ENCODE peak calls at places on chromosome 5, in ten cellular contexts. K, B, X, P, L, C, A, I, J and S are unnamed samples.

GRCh38 chr5:60779431-60779830 is 64.6 kb downstream of the ELOVL7 start:
- DNase-seq in P (no peak), C (no peak), L (no peak), K (no peak), J (no peak), I (no peak), B (no peak), X (no peak), A (no peak), S (no peak)

GRCh38 chr5:1020461-1020961 is 11.9 kb downstream of the NKD2 start:
- DNase-seq in A (no peak), J (no peak), K (no peak), B (no peak), I (no peak), P (no peak), C (no peak), X (no peak), L (no peak), S (no peak)

GRCh38 chr5:149452665-149453617 is 73.8 kb upstream of the IL17B start:
- DNase-seq in A (no peak), C (peak; percentile 85), I (no peak), X (no peak), B (peak; percentile 80), P (no peak), J (no peak), L (peak; percentile 77), K (no peak), S (no peak)

GRCh38 chr5:148730272-148730954 is 76.1 kb upstream of the HTR4 start:
- DNase-seq in C (no peak), A (no peak), P (no peak), B (no peak), I (no peak), K (no peak), L (peak; percentile 68), J (no peak), X (no peak), S (no peak)

GRCh38 chr5:79727722-79728355 is 38.2 kb downstream of the CMYA5 start:
- DNase-seq in C (no peak), X (no peak), B (no peak), P (no peak), A (no peak), I (no peak), K (no peak), L (no peak), J (no peak), S (no peak)

GRCh38 chr5:133368009-133368408 is 244.3 kb downstream of the FSTL4 start:
- DNase-seq in C (no peak), B (no peak), J (no peak), K (no peak), L (peak; percentile 6), X (no peak), I (no peak), A (no peak), P (no peak), S (no peak)

GRCh38 chr5:87954121-87954520 is 314.5 kb downstream of the TMEM161B start:
- DNase-seq in P (no peak), A (no peak), K (no peak), C (no peak), B (no peak), X (no peak), I (no peak), L (no peak), J (no peak), S (no peak)

GRCh38 chr5:669842-670395 is 23.2 kb downstream of the TPPP start:
- DNase-seq in X (no peak), K (no peak), J (no peak), I (no peak), C (no peak), B (no peak), P (no peak), A (no peak), L (no peak), S (no peak)

GRCh38 chr5:122313001-122313402 is 965 bp downstream of the SNCAIP start:
- DNase-seq in K (no peak), C (no peak), I (no peak), L (peak; percentile 14), P (no peak), B (no peak), J (no peak), X (no peak), A (no peak), S (no peak)

GRCh38 chr5:175895215-175895614 is 23.8 kb downstream of the CPLX2 start:
- DNase-seq in K (no peak), B (no peak), L (no peak), A (no peak), J (no peak), I (no peak), C (no peak), X (no peak), P (no peak), S (no peak)

GRCh38 chr5:157511656-157512644 is 51.9 kb downstream of the NIPAL4 start:
- DNase-seq in B (peak; percentile 70), P (no peak), A (no peak), C (peak; percentile 92), X (no peak), I (no peak), K (peak; percentile 87), J (no peak), L (peak; percentile 83), S (no peak)

GRCh38 chr5:61329729-61330128 is 2.3 kb upstream of the ZSWIM6 start:
- DNase-seq in I (no peak), B (no peak), X (no peak), P (no peak), A (peak; percentile 13), L (peak; percentile 70), J (no peak), K (no peak), C (no peak), S (no peak)

GRCh38 chr5:95284512-95285405 is at the start of gene MCTP1:
- DNase-seq in L (peak; percentile 35), A (peak; percentile 29), K (no peak), B (peak; percentile 54), I (peak; percentile 18), J (peak; percentile 15), X (no peak), C (no peak), P (no peak), S (no peak)

GRCh38 chr5:134267366-134268018 is 41.6 kb upstream of the PPP2CA start:
- DNase-seq in I (no peak), P (no peak), B (no peak), A (no peak), C (no peak), X (no peak), K (no peak), J (no peak), L (peak; percentile 41), S (no peak)

GRCh38 chr5:173327084-173327947 is 898 bp downstream of the STC2 start:
- DNase-seq in C (no peak), A (peak; percentile 49), X (no peak), K (no peak), L (peak; percentile 47), I (peak; percentile 45), P (peak; percentile 27), B (peak; percentile 61), J (no peak), S (no peak)

GRCh38 chr5:173268750-173269580 is 34.0 kb upstream of the NKX2-5 start:
- DNase-seq in P (no peak), I (no peak), X (no peak), J (no peak), A (no peak), K (no peak), B (no peak), L (no peak), C (no peak), S (no peak)

GRCh38 chr5:173670130-173670591 is 53.7 kb upstream of the BOD1 start:
- DNase-seq in X (no peak), C (no peak), B (no peak), J (no peak), I (no peak), L (no peak), K (no peak), A (no peak), P (no peak), S (no peak)

GRCh38 chr5:108642170-108642906 is 105.4 kb upstream of the FER start:
- DNase-seq in P (peak; percentile 89), I (peak; percentile 40), J (peak; percentile 63), X (peak; percentile 7), A (peak; percentile 54), K (peak; percentile 75), B (peak; percentile 86), C (peak; percentile 23), L (peak; percentile 76), S (peak; percentile 58)

GRCh38 chr5:140039561-140039960 is 3.5 kb downstream of the NRG2 start:
- DNase-seq in P (no peak), J (no peak), K (no peak), A (no peak), I (no peak), X (no peak), C (no peak), B (no peak), L (no peak), S (no peak)

GRCh38 chr5:83844320-83845068 is 123.8 kb upstream of the HAPLN1 start:
- DNase-seq in A (peak; percentile 23), P (no peak), K (no peak), C (no peak), J (no peak), X (no peak), B (peak; percentile 13), I (peak; percentile 23), L (no peak), S (no peak)

GRCh38 chr5:179732918-179733763 is 519 bp downstream of the MAML1 start:
- DNase-seq in L (peak; percentile 50), K (peak; percentile 60), B (peak; percentile 74), X (peak; percentile 20), J (no peak), C (no peak), A (peak; percentile 34), P (peak; percentile 38), I (peak; percentile 59), S (no peak)

GRCh38 chr5:139752506-139753350 is 42.9 kb upstream of the PSD2 start:
- DNase-seq in C (no peak), J (no peak), L (peak; percentile 75), A (no peak), B (no peak), P (no peak), I (no peak), X (no peak), K (no peak), S (no peak)

GRCh38 chr5:39696672-39697398 is 272.1 kb upstream of the DAB2 start:
- DNase-seq in C (no peak), P (no peak), A (no peak), J (no peak), I (no peak), B (no peak), K (no peak), L (no peak), X (no peak), S (no peak)

GRCh38 chr5:81848368-81848767 is 97.5 kb upstream of the SSBP2 start:
- DNase-seq in J (no peak), L (no peak), I (no peak), A (no peak), C (no peak), P (no peak), X (no peak), K (peak; percentile 54), B (peak; percentile 17), S (no peak)

GRCh38 chr5:10676946-10677345 is 84.1 kb downstream of the DAP start:
- DNase-seq in I (no peak), A (no peak), C (no peak), L (no peak), X (no peak), P (no peak), B (no peak), K (no peak), J (no peak), S (no peak)

GRCh38 chr5:102856374-102856748 is 101.3 kb downstream of the PAM start:
- DNase-seq in A (no peak), I (no peak), X (no peak), B (no peak), C (no peak), J (no peak), K (no peak), P (no peak), L (peak; percentile 68), S (no peak)

GRCh38 chr5:78920604-78921003 is 64.5 kb downstream of the ARSB start:
- DNase-seq in X (no peak), P (no peak), K (no peak), B (peak; percentile 31), L (no peak), A (no peak), I (no peak), C (no peak), J (no peak), S (no peak)

GRCh38 chr5:149254506-149254905 is 17.2 kb upstream of the AFAP1L1 start:
- DNase-seq in I (no peak), X (no peak), P (no peak), K (no peak), C (no peak), L (peak; percentile 33), J (no peak), A (no peak), B (peak; percentile 86), S (no peak)